ENCODE peak calls at places on chromosomes 1 and 21, in nine cellular contexts. One of them, this sample, is unnamed.

GRCh38 chr1:93623875-93624274 is 57.8 kb downstream of the BCAR3 start:
- DNase-seq in T47D: no peak
- DNase-seq in Calu3: no peak
- DNase-seq in naive thymus-derived CD4-positive, alpha-beta T cell: no peak
- DNase-seq in NCI-H345: no peak
- DNase-seq in NCI-H1436: no peak
- DNase-seq in aorta: no peak
- DNase-seq in tibial artery: no peak
- DNase-seq in stimulated activated CD4-positive, alpha-beta T cell treated with anti-CD3 and anti-CD28 coated beads, Interleukin-12 subunit alpha, Interleukin-12 subunit beta, amount 100 ng/mL, for 4 hours: no peak
- DNase-seq in this sample: no peak

GRCh38 chr1:245771521-245772281 is 616.9 kb downstream of the KIF26B start:
- DNase-seq in naive thymus-derived CD4-positive, alpha-beta T cell: no peak
- DNase-seq in NCI-H345: no peak
- DNase-seq in tibial artery: no peak
- DNase-seq in Calu3: no peak
- DNase-seq in T47D: no peak
- DNase-seq in NCI-H1436: no peak
- DNase-seq in aorta: no peak
- DNase-seq in stimulated activated CD4-positive, alpha-beta T cell treated with anti-CD3 and anti-CD28 coated beads, Interleukin-12 subunit alpha, Interleukin-12 subunit beta, amount 100 ng/mL, for 4 hours: no peak
- DNase-seq in this sample: no peak

GRCh38 chr1:194288284-194288683 is 1101.9 kb upstream of the B3GALT2 start:
- DNase-seq in stimulated activated CD4-positive, alpha-beta T cell treated with anti-CD3 and anti-CD28 coated beads, Interleukin-12 subunit alpha, Interleukin-12 subunit beta, amount 100 ng/mL, for 4 hours: no peak
- DNase-seq in NCI-H345: no peak
- DNase-seq in Calu3: no peak
- DNase-seq in tibial artery: no peak
- DNase-seq in naive thymus-derived CD4-positive, alpha-beta T cell: no peak
- DNase-seq in aorta: no peak
- DNase-seq in T47D: no peak
- DNase-seq in NCI-H1436: no peak
- DNase-seq in this sample: no peak

GRCh38 chr21:36419996-36420395 is 34.8 kb downstream of the CHAF1B start:
- DNase-seq in Calu3: peak; percentile 81
- DNase-seq in aorta: peak; percentile 91
- DNase-seq in tibial artery: peak; percentile 90
- DNase-seq in T47D: peak; percentile 88
- DNase-seq in NCI-H1436: no peak
- DNase-seq in naive thymus-derived CD4-positive, alpha-beta T cell: peak; percentile 9
- DNase-seq in stimulated activated CD4-positive, alpha-beta T cell treated with anti-CD3 and anti-CD28 coated beads, Interleukin-12 subunit alpha, Interleukin-12 subunit beta, amount 100 ng/mL, for 4 hours: peak; percentile 19
- DNase-seq in NCI-H345: peak; percentile 49
- DNase-seq in this sample: peak; percentile 80

GRCh38 chr1:202162049-202162417 is 1.6 kb upstream of the PTPN7 start:
- DNase-seq in stimulated activated CD4-positive, alpha-beta T cell treated with anti-CD3 and anti-CD28 coated beads, Interleukin-12 subunit alpha, Interleukin-12 subunit beta, amount 100 ng/mL, for 4 hours: no peak
- DNase-seq in aorta: no peak
- DNase-seq in NCI-H345: no peak
- DNase-seq in tibial artery: no peak
- DNase-seq in Calu3: no peak
- DNase-seq in T47D: no peak
- DNase-seq in NCI-H1436: no peak
- DNase-seq in naive thymus-derived CD4-positive, alpha-beta T cell: no peak
- DNase-seq in this sample: no peak

GRCh38 chr1:50977575-50978143 is 7.6 kb downstream of the CDKN2C start:
- DNase-seq in aorta: peak; percentile 78
- DNase-seq in NCI-H1436: no peak
- DNase-seq in NCI-H345: peak; percentile 67
- DNase-seq in naive thymus-derived CD4-positive, alpha-beta T cell: peak; percentile 23
- DNase-seq in stimulated activated CD4-positive, alpha-beta T cell treated with anti-CD3 and anti-CD28 coated beads, Interleukin-12 subunit alpha, Interleukin-12 subunit beta, amount 100 ng/mL, for 4 hours: peak; percentile 21
- DNase-seq in Calu3: peak; percentile 64
- DNase-seq in T47D: peak; percentile 51
- DNase-seq in tibial artery: peak; percentile 81
- DNase-seq in this sample: peak; percentile 82

GRCh38 chr21:27545754-27546349 is 579.0 kb upstream of the ADAMTS5 start:
- DNase-seq in naive thymus-derived CD4-positive, alpha-beta T cell: no peak
- DNase-seq in stimulated activated CD4-positive, alpha-beta T cell treated with anti-CD3 and anti-CD28 coated beads, Interleukin-12 subunit alpha, Interleukin-12 subunit beta, amount 100 ng/mL, for 4 hours: no peak
- DNase-seq in NCI-H1436: no peak
- DNase-seq in T47D: no peak
- DNase-seq in Calu3: no peak
- DNase-seq in aorta: no peak
- DNase-seq in tibial artery: no peak
- DNase-seq in NCI-H345: no peak
- DNase-seq in this sample: no peak

GRCh38 chr1:46131727-46132528 is 501 bp downstream of the PIK3R3 start:
- DNase-seq in Calu3: peak; percentile 9
- DNase-seq in tibial artery: no peak
- DNase-seq in naive thymus-derived CD4-positive, alpha-beta T cell: peak; percentile 9
- DNase-seq in stimulated activated CD4-positive, alpha-beta T cell treated with anti-CD3 and anti-CD28 coated beads, Interleukin-12 subunit alpha, Interleukin-12 subunit beta, amount 100 ng/mL, for 4 hours: peak; percentile 18
- DNase-seq in NCI-H1436: no peak
- DNase-seq in aorta: peak; percentile 50
- DNase-seq in NCI-H345: peak; percentile 72
- DNase-seq in T47D: no peak
- DNase-seq in this sample: peak; percentile 38

GRCh38 chr1:58824753-58825389 is 41.0 kb upstream of the JUN start:
- DNase-seq in tibial artery: no peak
- DNase-seq in stimulated activated CD4-positive, alpha-beta T cell treated with anti-CD3 and anti-CD28 coated beads, Interleukin-12 subunit alpha, Interleukin-12 subunit beta, amount 100 ng/mL, for 4 hours: no peak
- DNase-seq in Calu3: peak; percentile 52
- DNase-seq in NCI-H345: no peak
- DNase-seq in T47D: no peak
- DNase-seq in aorta: no peak
- DNase-seq in NCI-H1436: no peak
- DNase-seq in naive thymus-derived CD4-positive, alpha-beta T cell: no peak
- DNase-seq in this sample: no peak